ENCODE peak calls at places on chromosome 2, in nine cellular contexts. U, C, T, Q, D, M, A, P and N are unnamed samples.
A peak's percentile ranks its signal among the peaks of the same experiment; 100 is the strongest.

GRCh38 chr2:160507464-160507863 is 13.9 kb upstream of the RBMS1 start:
- DNase-seq in U (no peak), C (no peak), T (no peak), Q (no peak), D (no peak), M (no peak), A (no peak), P (no peak), N (no peak)

GRCh38 chr2:109098251-109098920 is 30.6 kb upstream of the SH3RF3 start:
- DNase-seq in U (peak; percentile 13), C (no peak), T (no peak), Q (no peak), D (no peak), M (no peak), A (no peak), P (no peak), N (peak; percentile 19)

GRCh38 chr2:16035747-16036745 is 95.7 kb downstream of the MYCN start:
- DNase-seq in U (no peak), C (no peak), T (no peak), Q (no peak), D (no peak), M (no peak), A (no peak), P (no peak), N (no peak)

GRCh38 chr2:112920923-112921532 is 10.1 kb downstream of the IL37 start:
- DNase-seq in U (peak; percentile 31), C (no peak), T (no peak), Q (no peak), D (no peak), M (no peak), A (no peak), P (peak; percentile 29), N (peak; percentile 25)

GRCh38 chr2:228657807-228658402 is 476.4 kb upstream of the SPHKAP start:
- DNase-seq in U (peak; percentile 46), C (peak; percentile 77), T (no peak), Q (no peak), D (peak; percentile 22), M (peak; percentile 6), A (peak; percentile 3), P (no peak), N (peak; percentile 67)

GRCh38 chr2:201831469-201831868 is 25.1 kb downstream of the CDK15 start:
- DNase-seq in U (no peak), C (no peak), T (no peak), Q (no peak), D (peak; percentile 87), M (no peak), A (no peak), P (no peak), N (peak; percentile 37)

GRCh38 chr2:187215576-187216240 is 232.3 kb downstream of the CALCRL start:
- DNase-seq in U (peak; percentile 16), C (no peak), T (no peak), Q (no peak), D (peak; percentile 82), M (no peak), A (no peak), P (no peak), N (peak; percentile 45)

GRCh38 chr2:197215988-197216979 is 94.3 kb downstream of the ANKRD44 start:
- DNase-seq in U (peak; percentile 56), C (no peak), T (no peak), Q (no peak), D (no peak), M (no peak), A (peak; percentile 80), P (no peak), N (peak; percentile 46)

GRCh38 chr2:229376866-229377265 is 105.8 kb upstream of the PID1 start:
- DNase-seq in U (peak; percentile 32), C (no peak), T (no peak), Q (no peak), D (no peak), M (no peak), A (no peak), P (no peak), N (peak; percentile 42)

GRCh38 chr2:157404363-157404762 is 39.5 kb downstream of the CYTIP start:
- DNase-seq in U (peak; percentile 44), C (no peak), T (no peak), Q (peak; percentile 66), D (no peak), M (no peak), A (peak; percentile 85), P (no peak), N (peak; percentile 12)

GRCh38 chr2:239357954-239358754 is 42.7 kb downstream of the HDAC4 start:
- DNase-seq in U (no peak), C (peak; percentile 47), T (no peak), Q (no peak), D (no peak), M (peak; percentile 50), A (no peak), P (no peak), N (no peak)

GRCh38 chr2:67572721-67573485 is 175.8 kb downstream of the ETAA1 start:
- DNase-seq in U (no peak), C (no peak), T (no peak), Q (no peak), D (no peak), M (no peak), A (no peak), P (no peak), N (peak; percentile 80)

GRCh38 chr2:198957183-198957582 is 500.6 kb downstream of the SATB2 start:
- DNase-seq in U (peak; percentile 41), C (no peak), T (no peak), Q (no peak), D (no peak), M (no peak), A (no peak), P (no peak), N (no peak)

GRCh38 chr2:172281648-172282576 is 145.5 kb upstream of the ITGA6 start:
- DNase-seq in U (peak; percentile 86), C (no peak), T (no peak), Q (no peak), D (no peak), M (no peak), A (no peak), P (no peak), N (peak; percentile 86)

GRCh38 chr2:37776487-37776886 is 105.0 kb upstream of the CDC42EP3 start:
- DNase-seq in U (peak; percentile 94), C (no peak), T (no peak), Q (no peak), D (peak; percentile 69), M (peak; percentile 23), A (no peak), P (no peak), N (peak; percentile 87)

GRCh38 chr2:141611981-141612380 is 518.8 kb downstream of the LRP1B start:
- DNase-seq in U (peak; percentile 79), C (no peak), T (no peak), Q (no peak), D (no peak), M (no peak), A (no peak), P (no peak), N (peak; percentile 60)

GRCh38 chr2:82062469-82062868 is 1757.9 kb upstream of the LRRTM1 start:
- DNase-seq in U (no peak), C (no peak), T (no peak), Q (no peak), D (no peak), M (peak; percentile 7), A (no peak), P (no peak), N (no peak)

GRCh38 chr2:210458395-210458794 is 18.2 kb downstream of the LANCL1 start:
- DNase-seq in U (no peak), C (no peak), T (no peak), Q (no peak), D (no peak), M (no peak), A (no peak), P (no peak), N (no peak)

GRCh38 chr2:38498039-38498438 is 104.7 kb downstream of the HNRNPLL start:
- DNase-seq in U (no peak), C (peak; percentile 72), T (no peak), Q (no peak), D (no peak), M (no peak), A (no peak), P (no peak), N (no peak)

GRCh38 chr2:240874715-240875227 is 6.1 kb downstream of the AGXT start:
- DNase-seq in U (no peak), C (no peak), T (no peak), Q (no peak), D (no peak), M (peak; percentile 58), A (no peak), P (no peak), N (no peak)

GRCh38 chr2:221415789-221416188 is 156.3 kb downstream of the EPHA4 start:
- DNase-seq in U (no peak), C (no peak), T (no peak), Q (no peak), D (no peak), M (no peak), A (no peak), P (no peak), N (no peak)

GRCh38 chr2:101881131-101881530 is 110.6 kb upstream of the IL1R2 start:
- DNase-seq in U (no peak), C (no peak), T (no peak), Q (no peak), D (no peak), M (no peak), A (no peak), P (no peak), N (no peak)

GRCh38 chr2:222424729-222425671 is 657 bp downstream of the SGPP2 start:
- DNase-seq in U (no peak), C (peak; percentile 85), T (no peak), Q (peak; percentile 23), D (no peak), M (peak; percentile 68), A (no peak), P (no peak), N (no peak)

GRCh38 chr2:230306474-230306873 is 20.5 kb upstream of the SP140L start:
- DNase-seq in U (no peak), C (no peak), T (no peak), Q (no peak), D (no peak), M (no peak), A (no peak), P (no peak), N (no peak)

GRCh38 chr2:192571636-192572035 is 376.9 kb upstream of the TMEFF2 start:
- DNase-seq in U (no peak), C (no peak), T (no peak), Q (no peak), D (no peak), M (no peak), A (no peak), P (no peak), N (no peak)

GRCh38 chr2:182744490-182744889 is 28.4 kb downstream of the DNAJC10 start:
- DNase-seq in U (no peak), C (no peak), T (no peak), Q (no peak), D (no peak), M (no peak), A (no peak), P (peak; percentile 8), N (peak; percentile 23)

GRCh38 chr2:33443272-33443829 is 33.1 kb upstream of the RASGRP3 start:
- DNase-seq in U (peak; percentile 43), C (no peak), T (no peak), Q (no peak), D (no peak), M (no peak), A (no peak), P (no peak), N (peak; percentile 63)

GRCh38 chr2:185785851-185786473 is 47.4 kb downstream of the FSIP2 start:
- DNase-seq in U (peak; percentile 51), C (no peak), T (no peak), Q (no peak), D (no peak), M (no peak), A (no peak), P (no peak), N (peak; percentile 28)

GRCh38 chr2:96353032-96353561 is 17.5 kb downstream of the NCAPH start:
- DNase-seq in U (no peak), C (peak; percentile 33), T (no peak), Q (no peak), D (peak; percentile 18), M (no peak), A (no peak), P (peak; percentile 95), N (peak; percentile 73)

GRCh38 chr2:181183878-181184553 is 203.6 kb downstream of the UBE2E3 start:
- DNase-seq in U (no peak), C (peak; percentile 6), T (no peak), Q (no peak), D (no peak), M (no peak), A (no peak), P (no peak), N (peak; percentile 29)

GRCh38 chr2:165203689-165204559 is at the start of gene SCN3A:
- DNase-seq in U (peak; percentile 48), C (peak; percentile 83), T (no peak), Q (no peak), D (peak; percentile 39), M (peak; percentile 4), A (no peak), P (peak; percentile 33), N (peak; percentile 43)